ENCODE peak calls at places on chromosome 20, in ten cellular contexts. Q, A, N, F, T, W, B, R, Y and L are unnamed samples.
A peak's percentile ranks its signal among the peaks of the same experiment; 100 is the strongest.

GRCh38 chr20:34164569-34164968 is 52.5 kb upstream of the EIF2S2 start:
- DNase-seq in N (no peak), A (no peak), Y (no peak), T (no peak), Q (no peak), F (no peak), W (no peak), R (peak; percentile 16), B (no peak), L (no peak)

GRCh38 chr20:57503035-57503658 is 21.8 kb downstream of the CTCFL start:
- DNase-seq in W (no peak), Q (no peak), Y (no peak), T (no peak), F (no peak), R (no peak), B (no peak), N (no peak), A (peak; percentile 60), L (no peak)

GRCh38 chr20:12053348-12053747 is 135.7 kb downstream of the BTBD3 start:
- DNase-seq in Y (no peak), W (peak; percentile 87), Q (peak; percentile 89), R (peak; percentile 90), N (no peak), B (peak; percentile 79), T (no peak), A (no peak), F (no peak), L (peak; percentile 50)

GRCh38 chr20:33668791-33669155 is 2.0 kb downstream of the ACTL10 start:
- DNase-seq in W (no peak), Q (no peak), F (no peak), A (no peak), B (no peak), R (no peak), N (no peak), Y (no peak), T (no peak), L (no peak)

GRCh38 chr20:37977786-37978185 is 55.5 kb downstream of the TTI1 start:
- DNase-seq in T (no peak), N (no peak), B (no peak), Y (no peak), Q (no peak), F (no peak), W (no peak), A (no peak), R (no peak), L (no peak)

GRCh38 chr20:478010-478948 is 15.9 kb upstream of the TBC1D20 start:
- DNase-seq in R (no peak), B (peak; percentile 70), Q (peak; percentile 90), W (peak; percentile 47), A (no peak), Y (no peak), F (no peak), T (no peak), N (no peak), L (peak; percentile 73)

GRCh38 chr20:49961413-49961812 is 21.4 kb upstream of the SNAI1 start:
- DNase-seq in B (no peak), T (no peak), F (no peak), Q (no peak), R (no peak), A (no peak), N (no peak), Y (no peak), W (no peak), L (peak; percentile 32)

GRCh38 chr20:2005831-2006426 is 12.1 kb upstream of the PDYN start:
- DNase-seq in A (peak; percentile 64), T (peak; percentile 55), Y (peak; percentile 63), Q (peak; percentile 67), W (peak; percentile 36), F (peak; percentile 68), R (peak; percentile 46), B (peak; percentile 54), N (no peak), L (peak; percentile 79)

DNA sequence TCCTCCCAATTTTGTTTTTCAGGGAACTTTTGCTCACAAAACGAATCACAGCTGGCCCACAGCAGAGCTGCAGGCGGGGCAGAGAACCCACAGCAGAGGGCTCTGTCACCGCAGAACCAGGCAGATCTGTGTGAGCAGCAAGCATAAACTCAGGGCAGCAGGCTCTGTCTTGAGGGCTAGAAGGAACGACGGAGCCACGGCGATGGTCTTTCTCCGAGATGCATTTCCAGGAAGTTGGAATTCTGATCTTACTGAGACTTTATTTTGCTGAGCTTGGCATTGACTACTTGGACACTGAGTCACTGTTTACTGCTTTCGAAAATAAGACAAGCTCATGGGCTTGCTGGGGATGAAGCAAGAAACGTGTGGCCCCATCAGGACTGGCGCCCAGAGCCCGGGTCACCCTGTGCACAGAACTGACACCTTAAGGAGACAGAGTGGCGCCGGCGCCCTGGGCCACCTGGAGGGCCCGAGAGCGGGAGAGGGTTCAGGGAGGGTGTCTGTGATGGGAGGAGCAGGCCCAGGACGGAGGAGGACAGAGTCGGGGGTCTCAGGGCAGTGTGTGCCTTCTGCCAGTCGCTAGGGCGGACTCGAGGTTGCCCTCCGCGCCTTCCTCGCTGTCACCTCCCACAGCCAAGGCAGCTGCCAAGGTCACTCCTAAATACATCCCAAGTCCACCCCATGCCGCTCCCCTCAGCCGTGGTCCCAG is 106.2 kb upstream of the NXT1 start:
- DNase-seq in T (no peak), Q (no peak), F (no peak), R (no peak), W (no peak), B (no peak), A (no peak), N (no peak), Y (no peak), L (peak; percentile 66)
- TF ChIP-seq CTCF in T (no peak), Q (peak; percentile 15), F (no peak), R (no peak), W (no peak), B (no peak), A (no peak), N (no peak), Y (no peak), L (no peak)

GRCh38 chr20:41074441-41074840 is 45.8 kb downstream of the TOP1 start:
- DNase-seq in T (no peak), W (no peak), N (no peak), B (no peak), Y (no peak), A (no peak), R (no peak), F (no peak), Q (no peak), L (no peak)

GRCh38 chr20:41078329-41078728 is 49.7 kb downstream of the TOP1 start:
- DNase-seq in N (no peak), R (peak; percentile 86), Y (no peak), A (peak; percentile 44), B (peak; percentile 69), F (no peak), Q (peak; percentile 79), T (peak; percentile 45), W (peak; percentile 62), L (peak; percentile 61)

GRCh38 chr20:41076776-41077175 is 48.2 kb downstream of the TOP1 start:
- DNase-seq in Q (no peak), A (no peak), F (no peak), B (no peak), T (no peak), W (no peak), R (no peak), Y (no peak), N (no peak), L (no peak)

GRCh38 chr20:41072099-41072798 is 43.6 kb downstream of the TOP1 start:
- DNase-seq in W (peak; percentile 91), R (peak; percentile 93), A (no peak), B (peak; percentile 85), T (peak; percentile 33), Y (peak; percentile 43), N (no peak), Q (peak; percentile 88), F (no peak), L (peak; percentile 89)

DNA sequence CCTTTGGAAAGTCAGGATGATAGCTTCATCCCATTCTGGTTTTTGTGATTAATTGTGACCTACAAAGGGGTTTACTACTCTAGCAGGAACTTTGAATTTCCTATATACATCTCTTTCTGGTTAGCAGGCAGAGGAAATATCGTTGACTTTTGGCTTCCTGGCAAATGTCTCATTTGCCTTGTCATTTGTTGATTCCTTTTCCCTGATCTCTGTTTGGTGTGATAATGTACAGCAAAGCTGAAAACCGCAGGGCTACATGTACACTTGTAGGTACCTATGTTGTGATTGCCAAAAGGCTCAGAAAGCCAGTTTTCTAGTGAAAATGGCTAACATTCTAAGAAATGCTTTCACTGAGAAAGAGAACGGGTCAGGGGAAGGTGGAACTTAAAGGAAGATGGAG is 44.3 kb downstream of the TOP1 start:
- DNase-seq in R (peak; percentile 87), B (no peak), T (no peak), Q (no peak), A (no peak), W (no peak), N (no peak), F (no peak), Y (no peak), L (no peak)
- H3K4me3 ChIP-seq in R (no peak overlapping the region), B (no peak overlapping the region), T (no peak overlapping the region), Q (no peak overlapping the region), A (no peak overlapping the region), W (no peak overlapping the region), N (no peak overlapping the region), F (no peak overlapping the region), Y (no peak overlapping the region), L (no peak overlapping the region)

DNA sequence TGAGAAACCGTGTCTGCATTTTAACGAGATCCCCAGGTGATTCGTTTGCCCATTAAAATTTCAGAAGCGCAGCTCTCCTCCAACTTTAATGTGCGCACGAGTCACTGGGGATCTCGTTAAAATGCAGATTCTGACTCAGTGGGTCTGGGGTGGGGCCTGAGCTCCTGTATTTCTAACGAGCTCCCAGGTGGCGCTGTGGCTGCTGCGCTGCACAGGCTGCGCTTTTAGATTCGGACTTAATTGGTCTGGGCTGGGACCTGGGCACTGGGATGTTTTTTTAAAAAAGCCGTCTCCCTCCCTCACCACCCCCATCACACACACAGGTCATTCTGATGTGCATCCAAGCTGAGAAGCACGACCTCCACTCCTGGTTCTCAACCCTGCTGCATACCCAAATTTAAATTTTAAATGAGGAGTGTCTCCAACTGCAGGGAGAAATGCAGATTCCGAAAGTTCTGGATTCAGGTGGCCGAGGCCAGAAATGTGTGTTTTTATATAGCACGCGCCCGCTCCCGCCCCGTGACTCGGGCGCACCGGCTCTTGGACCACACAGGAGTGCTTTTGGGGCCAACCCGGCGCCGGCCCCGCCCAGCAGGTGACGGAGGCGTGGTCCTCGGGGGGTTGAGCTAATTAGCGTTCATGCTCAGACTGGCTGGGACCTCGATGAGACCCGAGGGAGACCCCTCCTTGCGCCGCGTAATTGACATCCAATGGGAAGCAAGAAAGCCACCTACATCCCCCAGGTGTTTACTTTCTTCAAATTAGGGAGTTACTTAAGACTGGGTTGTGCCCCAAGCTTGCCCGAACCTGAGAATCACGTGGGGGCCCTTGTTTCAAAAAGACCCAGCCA is 85.8 kb downstream of the ZFP64 start:
- DNase-seq in R (peak; percentile 40), B (peak; percentile 48), Q (peak; percentile 39), T (peak; percentile 60), Y (no peak), F (no peak), A (no peak), W (peak; percentile 57), N (no peak), L (peak; percentile 73)
- TF ChIP-seq CTCF in R (peak; percentile 29), B (peak; percentile 55), Q (peak; percentile 54), T (peak; percentile 69), Y (peak; percentile 19), F (no peak), A (no peak), W (peak; percentile 39), N (no peak), L (peak; percentile 29)

DNA sequence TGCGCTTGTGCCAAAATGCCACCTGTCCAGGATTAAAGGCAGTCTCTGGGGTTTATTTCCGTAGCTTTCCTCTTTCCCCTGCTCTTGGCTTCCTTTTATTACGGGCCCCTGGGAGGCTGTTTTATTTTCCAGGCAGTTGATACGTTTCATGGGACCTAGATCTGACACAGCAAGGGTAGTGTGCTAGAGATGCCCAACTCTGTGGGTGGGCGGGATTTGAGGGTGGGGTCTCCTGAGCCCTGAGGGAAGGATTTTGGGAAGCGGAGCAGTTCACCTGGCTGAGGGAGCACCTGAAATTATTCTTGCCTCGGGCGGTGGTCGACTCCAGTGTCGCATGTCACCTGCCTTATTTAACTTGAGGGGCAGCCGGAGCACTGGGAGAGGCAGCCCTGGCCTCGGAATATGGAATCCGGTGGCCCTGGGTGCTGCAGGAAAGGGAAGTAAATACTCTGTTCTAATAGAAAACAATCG is 9.6 kb upstream of the NKX2-2 start:
- DNase-seq in W (no peak), T (no peak), B (no peak), Q (no peak), N (no peak), A (no peak), F (no peak), R (no peak), Y (no peak), L (no peak)
- H3K4me3 ChIP-seq in W (no peak overlapping the region), T (no peak overlapping the region), B (no peak overlapping the region), Q (no peak overlapping the region), N (no peak overlapping the region), A (no peak overlapping the region), F (peak overlapping the region; percentile 70), R (no peak overlapping the region), Y (no peak overlapping the region), L (no peak overlapping the region)